ENCODE peak calls at places on chromosomes 5 and 9, in five cellular contexts. T is A549, K is astrocyte of the spinal cord, N is transverse colon, P is HL-60. B is an unnamed sample.

GRCh38 chr5:115402822-115403577 is 106.5 kb upstream of the CCDC112 start:
- DNase-seq in T (no peak), P (no peak), K (peak; percentile 63), N (no peak), B (no peak)

GRCh38 chr5:181243020-181243520 is 636 bp downstream of the RACK1 start:
- DNase-seq in T (no peak), P (peak; percentile 29), K (no peak), N (no peak), B (no peak)

GRCh38 chr9:134434896-134435506 is 108.7 kb downstream of the RXRA start:
- DNase-seq in N (peak; percentile 91), T (peak; percentile 88), P (no peak), K (peak; percentile 98), B (peak; percentile 80)

GRCh38 chr9:129459550-129460322 is 161.2 kb downstream of the C9orf50 start:
- DNase-seq in N (peak; percentile 33), T (no peak), P (no peak), K (no peak), B (no peak)

GRCh38 chr9:134661791-134662142 is 20.2 kb downstream of the COL5A1 start:
- DNase-seq in T (no peak), K (no peak), P (no peak), N (peak; percentile 23), B (no peak)

GRCh38 chr9:8917978-8918739 is 1118.6 kb upstream of the DMAC1 start:
- DNase-seq in T (no peak), P (no peak), N (no peak), K (no peak), B (no peak)

GRCh38 chr5:4551034-4551433 is 589.1 kb upstream of the ADAMTS16 start:
- DNase-seq in K (peak; percentile 5), T (no peak), N (no peak), P (no peak), B (no peak)

GRCh38 chr5:93677344-93678021 is 63.9 kb downstream of the POU5F2 start:
- DNase-seq in T (no peak), P (no peak), K (peak; percentile 96), N (no peak), B (peak; percentile 79)

GRCh38 chr9:137619240-137620090 is 660 bp downstream of the EHMT1 start:
- DNase-seq in K (peak; percentile 48), P (peak; percentile 39), N (peak; percentile 46), T (no peak), B (no peak)

DNA sequence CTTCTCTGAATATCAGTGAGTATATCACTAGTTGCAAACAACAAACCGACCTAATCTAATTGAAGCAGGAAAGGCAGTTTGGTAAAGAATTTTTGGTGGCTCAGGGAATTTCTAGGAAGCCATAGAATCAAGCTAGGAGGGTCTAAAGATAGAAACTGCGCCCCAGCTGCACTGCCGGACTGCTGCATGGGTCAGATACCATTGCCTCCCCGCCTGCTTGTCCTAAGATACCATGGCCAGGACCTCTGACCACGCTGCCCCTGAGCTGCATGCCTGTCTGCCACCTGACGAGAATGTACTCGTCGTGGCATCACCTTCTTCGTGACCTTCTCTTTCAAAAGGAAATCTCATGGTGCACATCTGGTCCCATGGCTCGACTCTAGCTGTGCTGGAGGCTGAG is 439.0 kb downstream of the ZSWIM6 start:
- DNase-seq in T (no peak), K (no peak), P (no peak), N (no peak), B (no peak)
- TF ChIP-seq CTCF in T (no peak), K (no peak), P (no peak), N (no peak), B (no peak)

DNA sequence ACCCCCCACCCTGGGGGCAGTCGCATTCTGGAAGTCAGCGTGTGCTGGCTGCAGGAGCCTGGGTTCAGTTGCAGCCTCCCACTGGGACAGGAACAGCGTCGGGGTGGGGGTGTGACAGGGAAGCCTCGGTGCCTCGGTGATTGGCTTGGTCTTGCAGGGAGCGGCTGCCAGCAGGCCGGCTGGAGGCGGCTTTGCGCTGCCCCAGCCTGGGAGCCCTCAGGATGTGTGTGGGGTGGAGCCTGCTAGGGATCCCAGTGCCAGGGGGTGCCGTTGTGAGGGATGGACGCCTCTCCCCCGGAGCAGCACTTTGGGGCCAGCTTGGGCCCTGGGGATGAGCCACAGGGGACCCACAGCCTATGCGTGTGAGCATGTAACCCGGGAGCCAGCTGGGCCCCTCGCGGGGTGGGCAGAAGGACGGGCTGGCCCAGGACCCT is 101.3 kb downstream of the RGS3 start:
- DNase-seq in K (peak; percentile 79), P (peak; percentile 23), N (peak; percentile 82), T (no peak), B (no peak)
- H3K4me3 ChIP-seq in K (peak overlapping the region; percentile 69), P (peak overlapping the region; percentile 29), N (peak overlapping the region; percentile 28), T (no peak overlapping the region), B (peak overlapping the region; percentile 74)

DNA sequence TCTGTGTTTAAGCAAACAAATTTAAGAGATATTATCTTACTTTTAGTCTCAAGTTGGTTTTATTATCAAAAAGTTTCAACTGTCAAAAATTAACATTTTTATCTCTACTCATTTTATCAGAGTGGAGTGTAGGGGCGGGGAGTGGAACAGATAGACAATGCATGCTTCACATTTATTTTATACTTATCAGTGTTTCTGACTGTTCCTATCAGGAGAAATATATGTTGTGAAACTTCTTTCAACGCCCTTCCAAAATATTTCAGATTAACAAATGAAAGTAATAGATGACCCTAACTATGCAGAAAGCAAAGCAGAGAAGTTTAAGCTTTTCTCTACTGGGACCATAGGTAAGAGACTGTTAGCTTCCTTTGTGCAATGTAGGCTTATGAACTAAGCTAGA is 44.9 kb upstream of the MAST4 start:
- DNase-seq in N (no peak), T (no peak), P (no peak), K (no peak), B (no peak)
- TF ChIP-seq CTCF in N (no peak), T (no peak), P (no peak), K (no peak), B (no peak)

DNA sequence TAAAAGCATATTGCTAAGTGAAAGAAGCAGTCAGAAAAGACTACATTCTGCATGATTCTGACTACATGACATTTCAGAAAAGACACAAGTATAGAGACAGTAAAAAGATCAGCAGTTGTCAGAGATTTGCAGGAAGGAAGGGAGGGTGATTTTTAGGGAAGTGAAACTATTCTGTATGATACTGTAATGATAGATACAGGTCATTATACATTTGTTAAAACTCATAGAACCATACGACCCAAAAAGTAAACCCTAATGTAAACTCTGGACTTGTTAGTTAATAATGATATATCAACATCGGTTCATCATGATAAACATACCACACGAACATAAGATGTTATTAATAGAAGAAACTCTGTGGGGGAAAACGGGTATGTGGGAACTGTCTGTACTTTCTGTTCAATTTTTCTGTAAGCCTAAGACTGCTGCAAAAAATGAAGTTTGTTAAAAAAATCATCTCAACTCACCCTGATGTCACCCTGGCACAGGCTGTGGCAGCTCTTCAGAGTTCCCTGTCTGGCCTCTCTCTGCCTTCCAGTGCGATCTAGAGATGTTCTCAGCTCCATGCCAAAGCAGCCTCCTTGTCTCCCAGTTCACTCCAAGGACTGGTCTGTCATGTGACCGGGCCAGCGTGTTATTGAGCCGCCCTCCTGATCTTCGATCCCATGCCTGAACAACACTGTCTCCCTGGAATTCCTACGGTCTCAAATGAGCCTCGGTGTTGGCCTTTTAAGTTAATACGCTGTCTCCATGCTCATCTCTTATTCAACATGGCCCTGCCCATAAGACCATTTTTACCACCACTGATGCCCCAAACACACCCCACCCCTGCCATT is 35.4 kb downstream of the PRLR start:
- DNase-seq in K (no peak), T (no peak), N (peak; percentile 34), P (no peak), B (no peak)
- H3K4me3 ChIP-seq in K (no peak overlapping the region), T (no peak overlapping the region), N (no peak overlapping the region), P (no peak overlapping the region), B (no peak overlapping the region)

DNA sequence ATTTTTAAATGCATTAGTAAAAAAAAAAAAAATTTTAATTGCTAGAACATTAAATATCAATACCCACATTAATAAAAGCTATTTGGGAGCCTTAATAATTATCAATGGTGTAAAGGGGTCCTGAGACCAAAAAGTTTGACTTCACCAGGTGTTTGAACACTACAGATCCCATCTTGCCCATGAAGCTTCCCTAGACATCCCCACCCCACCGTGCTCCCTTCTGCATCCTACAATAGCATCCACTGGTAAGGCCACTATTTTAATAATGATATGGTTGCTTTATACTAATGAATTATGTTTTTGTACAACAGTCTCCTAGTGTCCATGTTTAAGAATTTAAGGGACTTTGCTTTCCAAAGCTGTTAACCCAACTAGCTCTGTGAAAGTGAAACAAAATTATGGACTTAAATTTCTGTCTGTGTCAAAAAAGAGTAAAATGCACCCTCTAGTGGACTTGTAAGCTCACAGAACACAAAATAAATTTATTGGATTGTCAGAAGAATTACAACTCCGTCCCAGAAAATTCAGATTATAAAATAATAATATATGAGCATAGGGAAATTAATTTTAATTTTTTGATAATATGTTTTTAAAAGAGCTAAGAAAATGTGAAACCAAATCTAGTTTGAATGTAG is 76.0 kb downstream of the ARL15 start:
- DNase-seq in N (no peak), P (no peak), T (peak; percentile 47), K (peak; percentile 64), B (peak; percentile 29)
- TF ChIP-seq CTCF in N (peak; percentile 37), P (peak; percentile 11), T (peak; percentile 63), K (peak; percentile 57), B (peak; percentile 42)

GRCh38 chr5:173245319-173246134 is 10.5 kb upstream of the NKX2-5 start:
- DNase-seq in K (no peak), T (no peak), P (no peak), N (no peak), B (no peak)
- H3K4me3 ChIP-seq in K (no peak overlapping the region), T (no peak overlapping the region), P (no peak overlapping the region), N (no peak overlapping the region), B (no peak overlapping the region)

DNA sequence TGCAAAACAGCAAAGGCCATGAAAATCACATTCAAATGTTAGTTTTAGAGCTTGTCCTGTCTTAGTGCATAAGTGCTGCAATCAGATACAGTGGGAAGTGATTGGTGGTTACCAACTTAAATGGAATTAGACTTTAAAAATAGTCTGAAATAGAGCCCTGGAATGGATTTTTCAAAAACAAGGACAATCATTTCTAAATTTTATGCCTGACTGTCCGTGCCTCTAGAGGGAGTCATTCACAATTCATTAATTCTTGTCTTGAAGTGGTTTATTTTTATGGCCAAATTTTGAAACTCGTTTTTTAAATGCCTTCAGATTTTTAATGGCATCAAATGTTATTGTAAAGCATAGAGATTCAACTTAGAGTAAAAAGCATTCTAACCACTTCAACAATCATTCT is 561.8 kb upstream of the DAB2 start:
- DNase-seq in P (no peak), T (no peak), N (no peak), K (no peak), B (no peak)
- TF ChIP-seq CTCF in P (no peak), T (peak; percentile 12), N (no peak), K (peak; percentile 2), B (no peak)